ENCODE peak calls at places on chromosomes 7 and 10, in eight cellular contexts. Y is stimulated activated CD8-positive, alpha-beta memory T cell treated with anti-CD3 and anti-CD28 coated beads, Interleukin-7, amount 100 ng/mL, for 1 hour; I is CD8-positive, alpha-beta memory T cell; V is HCEC 1CT; R is KG1; E is right cardiac atrium; G is lower lobe of right lung; K is T-cell. T is an unnamed sample.

GRCh38 chr10:113068178-113068890 is 118.3 kb downstream of the TCF7L2 start:
- DNase-seq in R (no peak), E (no peak), G (no peak), Y (no peak), K (no peak), V (no peak), I (no peak), T (no peak)

GRCh38 chr10:133135116-133135465 is 24.9 kb upstream of the KNDC1 start:
- DNase-seq in K (no peak), Y (no peak), R (no peak), E (no peak), I (no peak), V (no peak), G (peak), T (no peak)

GRCh38 chr10:31101123-31101522 is 69.5 kb upstream of the ZNF438 start:
- DNase-seq in G (no peak), E (no peak), I (no peak), V (peak), R (no peak), Y (peak), K (no peak), T (peak)

GRCh38 chr10:68082815-68083395 is 7.8 kb upstream of the HERC4 start:
- DNase-seq in I (no peak), Y (no peak), K (no peak), R (no peak), V (peak), E (no peak), G (no peak), T (no peak)

GRCh38 chr7:54904130-54904529 is 114.7 kb upstream of the EGFR start:
- DNase-seq in Y (no peak), K (no peak), G (no peak), E (no peak), R (no peak), I (no peak), V (peak), T (peak)

GRCh38 chr10:58518775-58519174 is 6.1 kb downstream of the BICC1 start:
- DNase-seq in G (no peak), K (no peak), E (no peak), I (no peak), R (no peak), V (no peak), Y (no peak), T (peak)

GRCh38 chr10:131081386-131081785 is 230.1 kb downstream of the TCERG1L start:
- DNase-seq in G (no peak), K (no peak), Y (no peak), E (no peak), V (no peak), I (no peak), R (peak), T (no peak)

GRCh38 chr7:148684289-148684688 is 14.4 kb upstream of the CUL1 start:
- DNase-seq in Y (no peak), V (no peak), E (no peak), R (no peak), I (no peak), G (no peak), K (no peak), T (no peak)

T was measured in kidney epithelial cell.